ENCODE peak calls at places on chromosome 12, in five cellular contexts. C is activated CD4-positive, alpha-beta T cell treated with anti-CD3 and anti-CD28 coated beads for 1 hour; V is cardiac muscle cell; X is neural progenitor cell; F is GM10248. S is an unnamed sample.

GRCh38 chr12:25495336-25496097 is 57.6 kb downstream of the LMNTD1 start:
- DNase-seq in C (no peak), V (peak), X (no peak), F (no peak), S (no peak)

GRCh38 chr12:80400591-80400991 is 43.4 kb upstream of the PTPRQ start:
- DNase-seq in C (no peak), V (peak), X (peak), F (no peak), S (no peak)

GRCh38 chr12:132657004-132657727 is 30.0 kb downstream of the POLE start:
- DNase-seq in C (no peak), V (no peak), X (no peak), F (no peak), S (no peak)

GRCh38 chr12:68568878-68569569 is 41.7 kb upstream of the RAP1B start:
- DNase-seq in C (no peak), V (no peak), X (no peak), F (no peak), S (no peak)

GRCh38 chr12:106251636-106252035 is 3.8 kb upstream of the CKAP4 start:
- DNase-seq in C (no peak), V (peak), X (peak), F (no peak), S (no peak)

GRCh38 chr12:11795910-11796459 is 146.5 kb downstream of the ETV6 start:
- DNase-seq in C (no peak), V (peak), X (peak), F (no peak), S (no peak)

GRCh38 chr12:3116106-3116898 is 39.1 kb downstream of the TSPAN9 start:
- DNase-seq in C (no peak), V (no peak), X (peak), F (no peak), S (no peak)

GRCh38 chr12:3199551-3200031 is 122.4 kb downstream of the TSPAN9 start:
- DNase-seq in C (no peak), V (peak), X (peak), F (no peak), S (no peak)

GRCh38 chr12:47556631-47557030 is 149.2 kb downstream of the RPAP3 start:
- DNase-seq in C (no peak), V (no peak), X (peak), F (no peak), S (no peak)

GRCh38 chr12:89663577-89664357 is 44.9 kb downstream of the ATP2B1 start:
- DNase-seq in C (no peak), V (peak), X (no peak), F (peak), S (peak)

GRCh38 chr12:52945389-52946232 is 3.3 kb upstream of the KRT18 start:
- DNase-seq in C (no peak), V (peak), X (peak), F (no peak), S (no peak)

GRCh38 chr12:92253301-92253700 is 107.7 kb upstream of the BTG1 start:
- DNase-seq in C (no peak), V (no peak), X (no peak), F (no peak), S (no peak)